ENCODE peak calls at places on chromosomes 5 and 9, in five cellular contexts. V is GM12891, C is transverse colon, J is ovary, S is sigmoid colon. H is an unnamed sample.

GRCh38 chr5:53607896-53608295 is 47.5 kb downstream of the NDUFS4 start:
- DNase-seq in V (no peak), C (no peak), J (no peak), S (no peak), H (no peak)

GRCh38 chr5:51279983-51280382 is 103.3 kb upstream of the ISL1 start:
- DNase-seq in V (no peak), C (no peak), J (no peak), S (no peak), H (no peak)

GRCh38 chr5:122415481-122416120 is 103.6 kb downstream of the SNCAIP start:
- DNase-seq in V (no peak), C (peak), J (peak), S (peak), H (peak)

GRCh38 chr9:112380102-112380581 is at the start of gene HSDL2:
- DNase-seq in V (no peak), C (peak), J (no peak), S (peak), H (peak)

GRCh38 chr9:98375138-98375726 is 119.8 kb upstream of the TBC1D2 start:
- DNase-seq in V (no peak), C (no peak), J (no peak), S (no peak), H (no peak)

GRCh38 chr9:68522954-68523353 is 17.7 kb downstream of the TMEM252 start:
- DNase-seq in V (no peak), C (no peak), J (no peak), S (no peak), H (no peak)

GRCh38 chr5:179914032-179914755 is 6.5 kb upstream of the TBC1D9B start:
- DNase-seq in V (no peak), C (peak), J (no peak), S (no peak), H (no peak)

GRCh38 chr5:60458669-60459068 is 241.3 kb downstream of the DEPDC1B start:
- DNase-seq in V (no peak), C (no peak), J (no peak), S (no peak), H (no peak)

GRCh38 chr9:100700689-100701318 is 122.9 kb downstream of the CAVIN4 start:
- DNase-seq in V (no peak), C (no peak), J (no peak), S (no peak), H (no peak)

GRCh38 chr5:103941554-103941953 is 379.0 kb upstream of the NUDT12 start:
- DNase-seq in V (no peak), C (no peak), J (no peak), S (no peak), H (no peak)

GRCh38 chr9:108040783-108041182 is 551.2 kb upstream of the KLF4 start:
- DNase-seq in V (no peak), C (no peak), J (no peak), S (no peak), H (no peak)

GRCh38 chr9:130681769-130682489 is 11.7 kb upstream of the EXOSC2 start:
- DNase-seq in V (no peak), C (peak), J (no peak), S (no peak), H (no peak)

GRCh38 chr5:141914154-141914743 is 9.4 kb upstream of the DELE1 start:
- DNase-seq in V (peak), C (peak), J (peak), S (peak), H (peak)

GRCh38 chr5:127410906-127411780 is 106.3 kb upstream of the PRRC1 start:
- DNase-seq in V (no peak), C (no peak), J (no peak), S (no peak), H (no peak)

GRCh38 chr9:117034862-117035261 is 347.8 kb downstream of the TRIM32 start:
- DNase-seq in V (no peak), C (no peak), J (no peak), S (no peak), H (no peak)

GRCh38 chr9:92534199-92535159 is 1.3 kb downstream of the ECM2 start:
- DNase-seq in V (no peak), C (no peak), J (no peak), S (no peak), H (no peak)

GRCh38 chr5:59540366-59540765 is 353.2 kb downstream of the PDE4D start:
- DNase-seq in V (no peak), C (no peak), J (no peak), S (no peak), H (no peak)

GRCh38 chr9:80378669-80379293 is 807.0 kb downstream of the TLE4 start:
- DNase-seq in V (no peak), C (no peak), J (no peak), S (no peak), H (no peak)

GRCh38 chr9:128619779-128620178 is 36.9 kb downstream of the DYNC2I2 start:
- DNase-seq in V (no peak), C (no peak), J (no peak), S (no peak), H (no peak)

GRCh38 chr5:63401434-63402046 is 560.7 kb downstream of the HTR1A start:
- DNase-seq in V (no peak), C (peak), J (peak), S (no peak), H (no peak)

GRCh38 chr5:127416896-127417295 is 100.5 kb upstream of the PRRC1 start:
- DNase-seq in V (no peak), C (no peak), J (no peak), S (no peak), H (no peak)

GRCh38 chr5:132998553-132998952 is 27.8 kb downstream of the ZCCHC10 start:
- DNase-seq in V (no peak), C (no peak), J (no peak), S (no peak), H (no peak)

GRCh38 chr5:35857606-35858205 is 1.0 kb downstream of the IL7R start:
- DNase-seq in V (no peak), C (no peak), J (no peak), S (no peak), H (no peak)

GRCh38 chr5:6187501-6187900 is 190.8 kb downstream of the MED10 start:
- DNase-seq in V (no peak), C (no peak), J (no peak), S (no peak), H (no peak)

GRCh38 chr5:114782869-114783268 is 386.8 kb downstream of the TRIM36 start:
- DNase-seq in V (no peak), C (no peak), J (no peak), S (no peak), H (no peak)

GRCh38 chr5:17620627-17621026 is 10.4 kb downstream of the TAF11L12 start:
- DNase-seq in V (no peak), C (no peak), J (no peak), S (no peak), H (no peak)

GRCh38 chr9:35000535-35001284 is 11.2 kb downstream of the DNAJB5 start:
- DNase-seq in V (no peak), C (no peak), J (no peak), S (no peak), H (no peak)

GRCh38 chr5:92704590-92704989 is 876.4 kb downstream of the NR2F1-AS1 start:
- DNase-seq in V (no peak), C (no peak), J (no peak), S (no peak), H (no peak)

GRCh38 chr5:142211013-142211412 is 102.4 kb downstream of the NDFIP1 start:
- DNase-seq in V (no peak), C (no peak), J (no peak), S (no peak), H (no peak)

GRCh38 chr5:123283537-123283936 is 139.7 kb downstream of the CEP120 start:
- DNase-seq in V (no peak), C (no peak), J (no peak), S (no peak), H (no peak)

GRCh38 chr5:54626407-54626806 is 108.8 kb downstream of the SNX18 start:
- DNase-seq in V (no peak), C (no peak), J (no peak), S (no peak), H (no peak)

GRCh38 chr5:95066048-95066447 is 218.8 kb downstream of the MCTP1 start:
- DNase-seq in V (no peak), C (no peak), J (no peak), S (no peak), H (no peak)

GRCh38 chr5:95068952-95069351 is 215.9 kb downstream of the MCTP1 start:
- DNase-seq in V (no peak), C (no peak), J (no peak), S (no peak), H (no peak)

GRCh38 chr5:95068303-95068702 is 216.6 kb downstream of the MCTP1 start:
- DNase-seq in V (no peak), C (no peak), J (no peak), S (no peak), H (no peak)

GRCh38 chr5:95060100-95060499 is 224.8 kb downstream of the MCTP1 start:
- DNase-seq in V (no peak), C (no peak), J (no peak), S (no peak), H (no peak)

DNA sequence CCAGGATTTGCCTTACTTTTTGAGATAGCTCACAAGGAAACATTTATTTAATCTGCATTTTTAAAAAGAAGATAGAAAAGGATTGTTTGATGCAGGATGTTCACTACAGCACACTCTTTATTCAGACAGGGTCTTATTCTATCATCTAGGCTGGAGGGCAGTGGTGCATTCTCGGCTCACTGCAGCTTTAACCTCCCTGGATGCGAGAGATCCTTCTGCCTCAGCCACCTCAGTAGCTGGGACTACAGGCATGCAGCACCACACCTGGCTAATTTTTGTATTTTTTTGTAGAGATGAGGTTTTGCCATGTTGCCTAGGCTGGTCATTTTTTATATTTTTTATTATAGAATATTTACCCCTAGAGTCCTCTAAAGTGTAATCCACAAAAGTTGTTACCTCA is 221.4 kb downstream of the MCTP1 start:
- DNase-seq in V (no peak), C (no peak), J (no peak), S (no peak), H (no peak)
- TF ChIP-seq POLR2A in V (no peak), C (no peak), J (no peak), S (no peak), H (no peak)

GRCh38 chr5:131252824-131253171 is 11.1 kb upstream of the CDC42SE2 start:
- DNase-seq in V (no peak), C (peak), J (no peak), S (peak), H (no peak)
- TF ChIP-seq POLR2A in V (peak), C (peak), J (no peak), S (no peak), H (no peak)

DNA sequence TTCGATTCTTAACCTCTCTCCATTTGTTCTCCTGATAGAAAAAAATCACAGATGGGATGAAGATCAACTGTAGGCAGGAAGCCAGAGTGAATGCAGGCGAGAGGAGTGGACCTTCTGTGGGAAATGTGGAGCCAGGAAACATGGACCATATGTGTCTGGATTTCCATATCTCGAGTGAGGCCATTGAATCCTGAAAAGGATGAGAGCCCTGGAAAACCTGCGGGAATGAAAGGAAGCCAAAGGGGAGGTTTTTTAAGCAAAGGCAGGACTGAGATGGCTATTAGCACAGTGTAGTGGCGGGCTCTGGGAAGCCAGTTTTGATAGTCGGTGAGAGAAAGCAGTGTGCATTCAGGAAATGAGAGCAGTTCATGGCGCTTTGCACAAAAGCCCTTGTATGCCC is 139.5 kb upstream of the C9orf72 start:
- DNase-seq in V (no peak), C (no peak), J (no peak), S (no peak), H (no peak)
- TF ChIP-seq POLR2A in V (no peak), C (no peak), J (no peak), S (no peak), H (no peak)

GRCh38 chr9:14322211-14323082 is 8.5 kb upstream of the NFIB start:
- DNase-seq in V (peak), C (peak), J (peak), S (peak), H (peak)
- TF ChIP-seq POLR2A in V (no peak), C (peak), J (peak), S (no peak), H (peak)

GRCh38 chr9:121074370-121075250 is at the start of gene CNTRL:
- DNase-seq in V (peak), C (peak), J (peak), S (peak), H (peak)
- TF ChIP-seq POLR2A in V (peak), C (peak), J (peak), S (peak), H (peak)

GRCh38 chr9:70407081-70407503 is 7.4 kb downstream of the KLF9 start:
- DNase-seq in V (no peak), C (no peak), J (no peak), S (no peak), H (peak)

GRCh38 chr9:70408393-70409040 is 5.9 kb downstream of the KLF9 start:
- DNase-seq in V (no peak), C (no peak), J (no peak), S (peak), H (no peak)

GRCh38 chr9:70404261-70404660 is 10.2 kb downstream of the KLF9 start:
- DNase-seq in V (no peak), C (no peak), J (no peak), S (peak), H (peak)

GRCh38 chr9:70405808-70406445 is 8.5 kb downstream of the KLF9 start:
- DNase-seq in V (no peak), C (peak), J (no peak), S (no peak), H (peak)

GRCh38 chr9:70406446-70406862 is 8.0 kb downstream of the KLF9 start:
- DNase-seq in V (no peak), C (peak), J (no peak), S (peak), H (peak)
- TF ChIP-seq POLR2A in V (no peak), C (no peak), J (no peak), S (no peak), H (peak)

GRCh38 chr5:129440424-129440823 is 19.7 kb upstream of the ADAMTS19 start:
- DNase-seq in V (no peak), C (no peak), J (no peak), S (no peak), H (no peak)

GRCh38 chr5:129438322-129438721 is 21.8 kb upstream of the ADAMTS19 start:
- DNase-seq in V (no peak), C (no peak), J (no peak), S (no peak), H (no peak)
- TF ChIP-seq POLR2A in V (no peak), C (no peak), J (no peak), S (no peak), H (no peak)

DNA sequence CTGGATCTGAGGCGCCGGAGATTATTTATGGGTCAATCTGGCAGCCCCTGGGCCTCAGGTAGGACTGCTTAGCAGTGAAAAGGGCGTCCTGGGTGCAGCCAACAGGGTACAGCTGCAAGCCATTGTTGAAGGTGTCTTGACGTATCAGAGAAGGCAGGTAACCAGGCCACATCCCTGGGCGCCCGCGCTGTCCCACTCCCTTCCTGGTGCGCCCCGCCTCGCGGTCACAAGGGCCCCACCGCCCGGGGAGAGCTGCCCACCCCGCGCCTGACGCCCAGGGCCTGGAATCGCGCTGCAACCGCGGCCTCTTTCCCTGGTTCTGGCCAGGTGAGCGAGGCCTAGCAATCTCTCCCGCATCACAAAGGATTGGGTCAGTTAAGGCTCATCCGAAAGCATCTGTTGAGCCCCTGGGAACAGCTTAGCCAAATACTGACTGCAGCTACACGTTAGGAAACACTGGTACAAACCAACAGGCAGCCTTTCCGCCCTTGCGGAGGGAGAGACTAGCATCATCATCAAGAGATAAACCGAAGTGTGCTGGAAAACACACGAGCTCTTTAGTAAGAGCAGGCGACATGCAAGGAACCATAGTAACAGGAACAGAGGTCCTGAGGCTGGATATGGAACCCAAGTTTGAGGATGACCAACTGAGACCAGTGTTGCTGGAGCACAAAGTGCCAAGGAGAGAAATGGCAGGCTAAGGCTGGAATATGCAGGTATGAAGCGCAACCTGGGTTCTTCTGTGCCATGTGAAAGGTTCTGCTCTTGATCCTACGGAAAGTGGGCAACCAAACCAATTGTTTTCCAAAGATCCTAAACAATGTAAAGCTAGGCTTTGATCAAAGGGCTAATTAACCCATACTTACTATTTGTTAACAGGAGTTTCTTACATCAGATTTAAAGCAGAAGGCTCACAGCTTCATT is 3.5 kb downstream of the RPS23 start:
- DNase-seq in V (no peak), C (no peak), J (no peak), S (no peak), H (no peak)
- TF ChIP-seq POLR2A in V (peak), C (no peak), J (no peak), S (no peak), H (no peak)

GRCh38 chr5:177434437-177434836 is 8.0 kb downstream of the GRK6 start:
- DNase-seq in V (no peak), C (no peak), J (no peak), S (no peak), H (no peak)
- TF ChIP-seq POLR2A in V (no peak), C (no peak), J (no peak), S (no peak), H (no peak)

H was measured in uterus.